ENCODE peak calls at places on chromosomes 2 and 18, in seven cellular contexts. J is suprapubic skin, M is A549, W is IMR-90, G is upper lobe of left lung, B is heart left ventricle, I is breast epithelium. H is an unnamed sample.

GRCh38 chr2:109290887-109291675 is 162.1 kb downstream of the SH3RF3 start:
- DNase-seq in B (no peak), W (peak), I (no peak), M (no peak), J (no peak), G (no peak), H (peak)

GRCh38 chr2:28958689-28959088 is 22.4 kb upstream of the TOGARAM2 start:
- DNase-seq in I (peak), B (peak), W (peak), G (peak), M (peak), J (peak), H (peak)

GRCh38 chr2:143696651-143697050 is 567.4 kb downstream of the ARHGAP15 start:
- DNase-seq in M (no peak), W (no peak), G (no peak), I (no peak), J (no peak), B (no peak), H (no peak)

GRCh38 chr2:55230551-55230950 is 1.5 kb downstream of the CLHC1 start:
- DNase-seq in M (no peak), G (no peak), W (no peak), B (no peak), I (no peak), J (no peak), H (no peak)

GRCh38 chr2:23530909-23531276 is 145.9 kb downstream of the KLHL29 start:
- DNase-seq in I (no peak), J (no peak), W (no peak), G (no peak), M (no peak), B (no peak), H (no peak)

GRCh38 chr2:216620806-216621205 is 12.4 kb upstream of the IGFBP2 start:
- DNase-seq in G (no peak), M (no peak), I (no peak), W (peak), B (no peak), J (no peak), H (no peak)

GRCh38 chr2:10395893-10396292 is 52.2 kb downstream of the ODC1 start:
- DNase-seq in G (peak), I (no peak), J (no peak), W (no peak), B (no peak), M (no peak), H (no peak)

GRCh38 chr18:74944676-74945075 is 264.3 kb downstream of the PTGR3 start:
- DNase-seq in W (peak), M (peak), B (no peak), G (no peak), J (no peak), I (no peak), H (no peak)

GRCh38 chr2:7846607-7847006 is 835.2 kb upstream of the ID2 start:
- DNase-seq in G (no peak), M (no peak), J (no peak), I (no peak), B (no peak), W (no peak), H (no peak)

GRCh38 chr2:112486895-112487294 is 4.9 kb downstream of the TTL start:
- DNase-seq in M (no peak), I (no peak), B (no peak), W (no peak), J (no peak), G (no peak), H (no peak)

GRCh38 chr2:74951211-74951754 is 7.2 kb upstream of the POLE4 start:
- DNase-seq in G (no peak), W (no peak), I (no peak), B (no peak), J (no peak), M (no peak), H (no peak)

GRCh38 chr2:207129821-207130220 is 35.9 kb downstream of the KLF7 start:
- DNase-seq in B (no peak), I (no peak), J (no peak), M (no peak), G (no peak), W (no peak), H (no peak)

GRCh38 chr2:225379861-225380260 is 19.6 kb upstream of the NYAP2 start:
- DNase-seq in G (no peak), W (no peak), J (no peak), B (no peak), I (no peak), M (no peak), H (no peak)

GRCh38 chr2:53821810-53822209 is 35.0 kb downstream of the ERLEC1 start:
- DNase-seq in W (no peak), M (no peak), B (no peak), J (no peak), I (no peak), G (no peak), H (no peak)

GRCh38 chr2:53818854-53819435 is 32.1 kb downstream of the ERLEC1 start:
- DNase-seq in M (no peak), J (no peak), W (no peak), G (no peak), B (no peak), I (no peak), H (no peak)

GRCh38 chr2:53820711-53821110 is 33.9 kb downstream of the ERLEC1 start:
- DNase-seq in J (no peak), M (no peak), W (peak), I (no peak), G (no peak), B (no peak), H (no peak)

GRCh38 chr2:53820038-53820437 is 33.2 kb downstream of the ERLEC1 start:
- DNase-seq in J (no peak), W (no peak), I (no peak), M (no peak), G (no peak), B (no peak), H (no peak)

DNA sequence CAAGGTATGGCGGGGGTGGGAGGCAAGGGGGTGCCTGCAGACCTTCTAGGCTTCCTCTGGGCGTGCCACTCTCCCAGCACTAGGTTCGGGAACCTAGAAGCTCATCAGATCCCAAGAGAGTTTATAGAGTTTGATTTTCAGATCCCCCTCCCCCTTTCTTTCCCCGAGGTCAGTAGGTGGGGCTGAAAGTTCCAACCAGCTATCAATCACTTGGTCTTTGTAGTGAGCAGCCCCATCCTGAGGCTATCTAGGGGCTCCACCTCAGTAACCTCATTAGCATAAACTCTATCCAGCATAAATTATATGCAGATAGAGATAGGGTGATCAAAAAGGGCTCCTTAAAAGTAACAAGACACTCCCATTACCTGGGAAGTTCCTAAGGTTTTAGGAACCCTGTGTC is 32.8 kb downstream of the ERLEC1 start:
- DNase-seq in J (no peak), M (no peak), G (no peak), W (no peak), I (no peak), B (no peak), H (no peak)
- H3K4me3 ChIP-seq in J (no peak), M (no peak), G (no peak), W (no peak), I (no peak), B (no peak), H (no peak)

GRCh38 chr2:171792922-171793580 is 101.0 kb downstream of the SLC25A12 start:
- DNase-seq in J (no peak), W (no peak), M (no peak), B (no peak), I (no peak), G (no peak), H (no peak)

GRCh38 chr2:171792157-171792556 is 101.9 kb downstream of the SLC25A12 start:
- DNase-seq in B (no peak), J (no peak), G (no peak), I (no peak), W (no peak), M (no peak), H (no peak)

GRCh38 chr2:171787333-171788072 is 100.2 kb downstream of the DYNC1I2 start:
- DNase-seq in B (no peak), I (no peak), G (no peak), W (no peak), J (no peak), M (no peak), H (no peak)

GRCh38 chr2:171788316-171788993 is 101.2 kb downstream of the DYNC1I2 start:
- DNase-seq in J (no peak), M (no peak), G (no peak), I (no peak), W (no peak), B (no peak), H (no peak)

GRCh38 chr2:171789956-171790355 is 102.7 kb downstream of the DYNC1I2 start:
- DNase-seq in W (no peak), I (no peak), G (no peak), M (no peak), B (no peak), J (no peak), H (no peak)
- H3K27ac ChIP-seq in W (no peak), I (no peak), G (no peak), M (no peak), B (no peak), J (no peak), H (no peak)

DNA sequence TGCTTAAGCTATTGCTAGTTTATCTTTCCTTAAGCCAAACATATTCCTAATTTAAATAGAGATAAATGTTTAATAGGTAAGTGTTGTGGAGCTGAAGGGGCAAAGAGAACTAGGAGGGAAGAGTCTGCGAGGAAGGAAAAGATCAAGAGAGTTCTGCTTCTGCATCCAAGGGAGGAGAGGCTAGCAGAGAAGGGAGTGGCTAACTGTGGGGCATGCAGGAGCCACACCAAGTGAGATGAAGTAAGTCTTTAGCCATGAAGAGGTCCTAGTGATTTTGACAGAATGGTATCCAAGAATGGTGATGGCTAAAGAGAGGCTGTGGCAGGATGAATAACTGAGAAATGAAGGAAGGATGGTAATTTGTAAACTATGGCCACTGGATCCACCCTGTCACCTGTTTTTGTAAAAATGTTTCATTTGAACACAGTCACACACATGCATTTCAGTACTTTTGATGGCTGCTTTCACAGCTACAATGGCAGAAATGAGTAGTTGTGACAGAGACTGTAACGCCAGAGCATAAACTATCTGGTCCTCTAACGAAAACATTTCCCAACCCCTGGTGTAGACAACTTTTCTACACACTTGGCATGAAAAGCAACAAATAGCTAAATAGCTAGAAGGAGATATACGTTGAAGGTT is 15.6 kb downstream of the TPGS2 start:
- DNase-seq in J (no peak), B (no peak), G (no peak), I (no peak), M (no peak), W (no peak), H (no peak)
- TF ChIP-seq POLR2A in J (no peak), B (no peak), G (no peak), I (no peak), M (no peak), W (no peak), H (no peak)

GRCh38 chr2:240991378-240992263 is 6.8 kb upstream of the SNED1 start:
- DNase-seq in M (peak), B (peak), I (peak), J (peak), W (peak), G (peak), H (peak)
- H3K4me3 ChIP-seq in M (no peak), B (no peak), I (peak), J (no peak), W (no peak), G (no peak), H (no peak)

DNA sequence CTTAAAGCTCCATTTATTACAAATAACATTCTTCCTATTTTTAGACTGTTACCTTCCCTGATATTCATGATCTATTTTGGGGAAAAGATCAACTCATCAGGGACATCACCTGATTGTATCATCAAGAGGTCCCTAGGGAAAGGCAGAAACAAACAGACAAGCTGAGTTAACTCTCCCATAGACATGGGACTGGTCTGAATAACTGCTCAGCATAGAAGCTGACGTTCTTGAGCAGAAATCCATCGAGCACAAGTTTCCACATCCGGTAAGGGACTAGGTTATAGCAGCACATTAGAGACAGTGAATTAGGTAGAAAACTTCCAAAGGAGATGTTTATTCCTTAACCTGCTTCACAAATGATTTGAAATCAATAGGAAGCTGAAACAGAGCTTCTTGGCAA is 1100.4 kb upstream of the SLC39A10 start:
- DNase-seq in J (no peak), B (no peak), I (no peak), M (no peak), G (no peak), W (no peak), H (no peak)
- H3K27ac ChIP-seq in J (no peak), B (no peak), I (no peak), M (no peak), G (no peak), W (no peak), H (no peak)

H was measured in body of pancreas.